ENCODE peak calls at places on chromosomes 1 and 21, in five cellular contexts. I is fibroblast of lung, N is left ventricle myocardium inferior, W is right lobe of liver, T is pancreas. C is an unnamed sample.

GRCh38 chr1:216055004-216055403 is 368.2 kb downstream of the USH2A start:
- DNase-seq in I (no peak), N (no peak), W (no peak), T (no peak), C (no peak)

GRCh38 chr1:234608720-234609527 is 1.1 kb downstream of the IRF2BP2 start:
- DNase-seq in I (peak), N (peak), W (peak), T (peak), C (peak)

GRCh38 chr1:91725961-91726704 is 159.8 kb downstream of the TGFBR3 start:
- DNase-seq in I (peak), N (no peak), W (no peak), T (no peak), C (no peak)

GRCh38 chr1:173954179-173954578 is 37.1 kb upstream of the SERPINC1 start:
- DNase-seq in I (peak), N (no peak), W (no peak), T (no peak), C (no peak)

GRCh38 chr1:145990249-145991097 is 5.9 kb downstream of the TXNIP start:
- DNase-seq in I (no peak), N (no peak), W (no peak), T (peak), C (peak)

GRCh38 chr1:112696578-112697320 is 10.2 kb downstream of the RHOC start:
- DNase-seq in I (no peak), N (no peak), W (no peak), T (no peak), C (no peak)

GRCh38 chr1:77831976-77832695 is 52.7 kb downstream of the MIGA1 start:
- DNase-seq in I (peak), N (no peak), W (no peak), T (no peak), C (no peak)

GRCh38 chr1:112638109-112638426 is 18.4 kb downstream of the CAPZA1 start:
- DNase-seq in I (no peak), N (no peak), W (no peak), T (no peak), C (no peak)

GRCh38 chr21:36927718-36928117 is 38.8 kb downstream of the HLCS start:
- DNase-seq in I (peak), N (peak), W (peak), T (peak), C (peak)

GRCh38 chr21:23478381-23478780 is 2128.9 kb downstream of the MRPL39 start:
- DNase-seq in I (no peak), N (no peak), W (no peak), T (no peak), C (no peak)

GRCh38 chr1:17516303-17517214 is 22.9 kb upstream of the ARHGEF10L start:
- DNase-seq in I (no peak), N (no peak), W (peak), T (peak), C (no peak)

GRCh38 chr21:45034556-45035476 is 39.6 kb upstream of the ADARB1 start:
- DNase-seq in I (no peak), N (no peak), W (no peak), T (no peak), C (no peak)

GRCh38 chr21:46211786-46212720 is 16.5 kb downstream of the LSS start:
- DNase-seq in I (no peak), N (no peak), W (peak), T (no peak), C (peak)

GRCh38 chr1:103514920-103515503 is 10.5 kb upstream of the RNPC3 start:
- DNase-seq in I (peak), N (no peak), W (no peak), T (no peak), C (no peak)

GRCh38 chr1:31306278-31306677 is 9.4 kb downstream of the ZCCHC17 start:
- DNase-seq in I (peak), N (no peak), W (no peak), T (no peak), C (no peak)

GRCh38 chr1:209433649-209434031 is 149.9 kb upstream of the CAMK1G start:
- DNase-seq in I (peak), N (no peak), W (no peak), T (no peak), C (no peak)

GRCh38 chr1:83671586-83671985 is 327.3 kb downstream of the TTLL7 start:
- DNase-seq in I (no peak), N (no peak), W (no peak), T (no peak), C (no peak)

GRCh38 chr1:211260161-211261107 is 1.3 kb downstream of the RCOR3 start:
- DNase-seq in I (peak), N (peak), W (peak), T (peak), C (peak)

GRCh38 chr1:226939439-226940028 is 560 bp upstream of the COQ8A start:
- DNase-seq in I (no peak), N (peak), W (peak), T (peak), C (peak)

GRCh38 chr1:1432951-1433803 is 2.3 kb upstream of the VWA1 start:
- DNase-seq in I (peak), N (peak), W (peak), T (peak), C (no peak)

GRCh38 chr1:33466159-33466558 is 6.3 kb upstream of the ZSCAN20 start:
- DNase-seq in I (no peak), N (no peak), W (no peak), T (no peak), C (no peak)

GRCh38 chr1:197441990-197442389 is 173.9 kb downstream of the CRB1 start:
- DNase-seq in I (peak), N (peak), W (peak), T (no peak), C (no peak)

GRCh38 chr1:175887521-175887920 is 144.1 kb upstream of the TNR start:
- DNase-seq in I (no peak), N (no peak), W (no peak), T (no peak), C (no peak)

GRCh38 chr1:40381268-40382109 is 8.0 kb downstream of the SMAP2 start:
- DNase-seq in I (no peak), N (no peak), W (no peak), T (no peak), C (peak)

GRCh38 chr1:29379438-29380073 is 143.2 kb downstream of the PTPRU start:
- DNase-seq in I (peak), N (no peak), W (no peak), T (no peak), C (no peak)

GRCh38 chr1:154497026-154497806 is 4.8 kb upstream of the TDRD10 start:
- DNase-seq in I (no peak), N (peak), W (peak), T (no peak), C (peak)

GRCh38 chr1:201530741-201531521 is 8.0 kb upstream of the NAV1 start:
- DNase-seq in I (peak), N (peak), W (peak), T (peak), C (peak)

GRCh38 chr1:192747305-192747704 is 61.5 kb upstream of the RGS2 start:
- DNase-seq in I (peak), N (no peak), W (no peak), T (no peak), C (no peak)

GRCh38 chr1:172588296-172589291 is 55.6 kb downstream of the SUCO start:
- DNase-seq in I (peak), N (no peak), W (peak), T (no peak), C (no peak)

GRCh38 chr1:53280486-53280885 is 42.2 kb upstream of the MAGOH start:
- DNase-seq in I (no peak), N (no peak), W (no peak), T (no peak), C (no peak)

GRCh38 chr1:47189844-47190562 is at the start of gene PDZK1IP1:
- DNase-seq in I (peak), N (peak), W (peak), T (peak), C (peak)

GRCh38 chr21:15164678-15165303 is 100.0 kb upstream of the NRIP1 start:
- DNase-seq in I (no peak), N (no peak), W (no peak), T (no peak), C (no peak)

GRCh38 chr1:29806646-29807319 is 570.5 kb downstream of the PTPRU start:
- DNase-seq in I (no peak), N (no peak), W (no peak), T (no peak), C (no peak)

GRCh38 chr1:38875811-38876210 is 2.7 kb upstream of the MYCBP start:
- DNase-seq in I (no peak), N (no peak), W (no peak), T (no peak), C (no peak)

GRCh38 chr1:222028151-222028550 is 286.3 kb upstream of the DUSP10 start:
- DNase-seq in I (no peak), N (no peak), W (no peak), T (no peak), C (no peak)

GRCh38 chr1:30864681-30865080 is 43.9 kb downstream of the SDC3 start:
- DNase-seq in I (no peak), N (no peak), W (no peak), T (no peak), C (no peak)

GRCh38 chr1:202951437-202951836 is 6.7 kb downstream of the ADIPOR1 start:
- DNase-seq in I (no peak), N (no peak), W (no peak), T (no peak), C (no peak)

GRCh38 chr21:35027558-35028450 is 21.3 kb downstream of the RUNX1 start:
- DNase-seq in I (no peak), N (no peak), W (no peak), T (no peak), C (no peak)

GRCh38 chr1:169584483-169585144 is 1.7 kb downstream of the F5 start:
- DNase-seq in I (no peak), N (no peak), W (no peak), T (no peak), C (no peak)
- H3K27ac ChIP-seq in I (no peak), N (peak), W (peak), T (no peak), C (no peak)

DNA sequence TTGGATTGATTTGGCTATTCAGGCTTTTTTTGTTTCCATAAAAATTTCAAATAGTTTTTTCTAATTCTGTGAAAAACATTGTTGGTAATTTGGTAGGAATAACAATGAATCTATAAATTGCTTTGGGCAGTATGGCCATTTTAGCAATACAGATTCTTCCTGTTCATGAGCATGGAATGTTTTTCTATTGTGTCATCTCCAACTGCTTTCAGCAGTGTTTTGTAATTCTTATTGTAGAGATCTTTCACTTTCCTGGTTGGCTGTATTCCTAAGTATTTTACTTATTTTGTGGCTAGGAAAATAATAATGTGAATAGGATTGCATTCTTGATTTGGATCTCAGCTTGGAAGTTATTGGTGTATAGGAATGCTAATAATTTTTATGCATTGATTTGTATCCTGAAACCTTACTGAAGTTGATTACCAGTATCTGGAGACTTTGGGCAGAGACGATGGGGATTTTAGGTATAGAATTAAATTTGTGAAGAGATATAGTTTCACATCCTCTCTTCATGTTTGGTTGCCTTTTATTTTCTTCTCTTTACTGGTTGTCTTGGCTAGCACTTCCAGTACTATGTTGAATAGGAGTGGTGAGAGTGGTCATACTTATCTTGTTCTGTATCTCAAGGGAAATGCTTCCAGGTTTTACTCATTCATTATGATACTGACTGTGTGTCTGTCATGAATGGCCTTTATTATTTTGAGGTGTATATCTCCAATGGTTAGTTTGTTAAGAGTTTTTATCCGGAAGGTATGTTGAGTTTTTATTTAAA is 57.3 kb downstream of the DRAM2 start:
- DNase-seq in I (peak), N (no peak), W (no peak), T (no peak), C (no peak)
- H3K27ac ChIP-seq in I (no peak), N (no peak), W (no peak), T (no peak), C (no peak)

DNA sequence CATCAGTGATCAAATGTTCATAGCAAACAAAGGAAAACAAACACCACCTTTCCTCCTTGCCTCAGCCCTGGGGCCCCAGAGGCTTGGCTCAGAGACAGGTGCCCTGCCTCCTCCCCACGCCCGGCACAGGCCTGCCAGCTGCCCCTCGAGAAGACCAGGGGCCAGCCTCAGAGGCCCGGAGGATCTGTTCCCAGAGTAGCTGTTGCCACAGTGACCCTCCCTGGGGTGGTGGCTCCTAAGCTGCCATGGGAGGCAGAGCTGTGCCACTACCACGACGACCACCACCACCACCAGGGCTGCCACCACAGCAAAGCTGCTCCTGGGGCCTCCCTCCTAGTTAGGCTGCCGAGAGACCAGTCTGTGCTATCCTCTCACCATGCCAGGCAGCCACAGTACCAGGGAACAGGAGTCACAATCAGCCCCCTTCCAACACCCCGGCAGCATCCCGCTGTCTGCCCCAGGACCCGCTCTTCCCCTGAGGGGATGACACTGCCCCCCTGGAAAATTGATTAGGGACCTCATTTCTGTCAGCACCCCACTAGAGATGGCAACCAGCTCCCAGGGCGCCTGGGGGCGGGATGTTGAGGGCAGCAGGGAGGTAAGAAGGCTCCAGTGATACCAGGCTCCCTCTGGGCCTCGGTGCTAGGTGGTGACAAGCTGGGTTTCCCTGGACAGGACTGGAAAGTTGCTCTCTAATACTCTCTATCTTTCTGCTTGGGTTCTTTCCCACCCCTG is 30.5 kb downstream of the KCNC4 start:
- DNase-seq in I (no peak), N (no peak), W (no peak), T (peak), C (no peak)
- H3K27ac ChIP-seq in I (no peak), N (peak), W (no peak), T (no peak), C (no peak)

DNA sequence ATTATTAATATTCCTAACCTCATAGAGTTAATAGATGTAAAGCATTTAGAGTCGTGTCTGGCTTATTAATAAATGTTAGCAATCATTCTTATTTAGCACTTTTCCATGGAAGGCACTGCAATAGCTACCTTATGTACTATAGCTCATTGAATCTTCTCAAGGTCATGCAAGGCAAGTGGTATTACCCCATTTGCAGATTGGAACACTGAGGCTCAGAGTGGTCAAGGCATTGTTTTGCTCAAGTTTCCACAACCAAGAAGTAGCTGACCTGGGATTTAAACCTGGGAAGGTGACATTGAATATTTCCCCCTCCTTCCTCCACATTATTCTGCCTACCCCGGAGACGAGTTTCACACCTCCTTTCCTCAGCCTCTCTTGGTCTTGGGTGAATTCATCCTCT is 37.8 kb upstream of the EYA3 start:
- DNase-seq in I (no peak), N (no peak), W (no peak), T (no peak), C (no peak)
- H3K27ac ChIP-seq in I (no peak), N (peak), W (no peak), T (no peak), C (no peak)

GRCh38 chr1:118337346-118337745 is 152.3 kb upstream of the SPAG17 start:
- DNase-seq in I (peak), N (no peak), W (no peak), T (no peak), C (no peak)

GRCh38 chr1:118338991-118339390 is 154.0 kb upstream of the SPAG17 start:
- DNase-seq in I (peak), N (no peak), W (no peak), T (no peak), C (no peak)

GRCh38 chr1:118333601-118334241 is 148.7 kb upstream of the SPAG17 start:
- DNase-seq in I (peak), N (no peak), W (no peak), T (no peak), C (no peak)

GRCh38 chr1:118339431-118340146 is 154.6 kb upstream of the SPAG17 start:
- DNase-seq in I (peak), N (no peak), W (no peak), T (no peak), C (no peak)

DNA sequence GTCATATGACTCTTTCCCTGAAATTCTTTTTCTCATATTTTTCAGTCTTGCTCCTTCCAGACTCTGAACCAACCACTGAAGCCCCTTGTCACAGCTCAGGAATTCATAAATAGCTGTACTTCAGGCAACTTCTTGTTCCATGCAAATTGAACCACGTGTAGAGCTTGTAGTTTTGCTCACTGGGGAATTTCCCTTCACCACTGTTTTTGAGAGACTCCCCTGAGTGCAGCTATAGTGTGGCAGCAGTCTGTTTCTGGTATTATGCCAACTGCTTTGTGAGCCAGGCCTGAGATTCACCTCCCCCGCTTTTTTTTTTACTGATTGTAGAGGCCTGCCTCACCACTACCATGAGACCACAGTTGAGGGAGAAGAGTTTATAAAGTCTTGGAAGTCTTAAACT is 150.3 kb upstream of the SPAG17 start:
- DNase-seq in I (peak), N (no peak), W (no peak), T (no peak), C (no peak)
- H3K27ac ChIP-seq in I (no peak), N (no peak), W (no peak), T (no peak), C (no peak)

DNA sequence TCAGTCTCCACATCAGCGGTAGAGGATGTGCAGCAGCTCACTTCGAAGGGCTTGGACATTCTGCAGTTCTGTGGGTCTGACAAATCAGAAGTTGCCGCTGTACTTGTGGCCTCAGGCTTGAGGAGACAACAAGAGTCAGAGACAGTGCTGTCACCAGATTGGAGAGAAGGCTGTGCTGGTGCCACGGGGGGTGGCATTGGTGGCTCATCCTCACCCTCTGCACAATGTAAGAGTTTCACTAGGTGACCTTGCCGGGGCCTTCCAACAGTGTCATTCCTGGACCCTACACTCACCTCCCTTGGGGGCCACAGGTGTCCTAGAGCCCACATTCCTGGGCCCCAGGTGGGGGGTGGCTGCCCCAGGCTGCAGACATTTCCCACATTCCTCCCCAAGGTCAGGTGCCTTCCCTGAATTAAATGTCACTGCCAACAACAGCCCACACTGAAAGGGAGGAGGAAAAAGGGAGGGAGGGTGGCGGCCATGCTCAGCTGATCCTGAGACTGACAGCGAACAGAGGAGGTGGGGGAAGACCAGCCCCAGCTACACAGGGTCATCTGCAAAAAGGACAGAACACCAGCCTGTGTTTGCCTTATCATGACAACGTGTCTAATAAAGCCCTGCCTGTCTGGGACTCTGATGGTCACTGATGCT is 46.4 kb downstream of the TMCC2 start:
- DNase-seq in I (no peak), N (no peak), W (no peak), T (peak), C (no peak)
- H3K27ac ChIP-seq in I (no peak), N (no peak), W (no peak), T (peak), C (no peak)

DNA sequence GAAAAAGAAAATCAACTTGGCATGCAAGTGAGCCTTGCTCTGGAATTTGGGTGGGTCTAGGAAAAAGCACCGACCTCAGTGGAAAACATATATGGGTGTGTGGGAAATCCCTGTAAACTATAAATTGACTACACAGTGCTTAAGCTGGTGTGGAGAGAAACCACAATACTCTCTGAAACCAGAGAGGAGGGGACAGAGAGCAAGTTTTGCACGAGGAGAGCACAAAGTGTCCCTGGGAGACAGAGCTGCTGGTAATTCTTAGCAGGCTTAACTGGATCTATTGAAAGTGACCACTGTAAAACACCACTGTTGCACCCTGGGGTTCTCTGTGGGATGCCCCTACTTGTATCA is 12.8 kb downstream of the KCNJ15 start:
- DNase-seq in I (no peak), N (no peak), W (no peak), T (no peak), C (no peak)
- H3K27ac ChIP-seq in I (no peak), N (no peak), W (no peak), T (no peak), C (no peak)

C was measured in Peyer's patch.